ENCODE peak calls at places on chromosome 6, in eight cellular contexts. One of them, this sample, is unnamed.

GRCh38 chr6:113599444-113599843 is 257.7 kb upstream of the MARCKS start:
- DNase-seq in GM23338: no peak
- DNase-seq in SJSA1: no peak
- DNase-seq in thoracic aorta: no peak
- DNase-seq in lung: no peak
- DNase-seq in heart right ventricle: no peak
- DNase-seq in aorta: no peak
- DNase-seq in right lobe of liver: no peak
- DNase-seq in this sample: no peak

GRCh38 chr6:167576050-167576741 is 250.5 kb upstream of the AFDN start:
- DNase-seq in aorta: no peak
- DNase-seq in heart right ventricle: no peak
- DNase-seq in right lobe of liver: no peak
- DNase-seq in lung: no peak
- DNase-seq in GM23338: no peak
- DNase-seq in thoracic aorta: no peak
- DNase-seq in SJSA1: no peak
- DNase-seq in this sample: no peak

GRCh38 chr6:66926060-66926459 is 1219.0 kb upstream of the EYS start:
- DNase-seq in GM23338: peak; percentile 43
- DNase-seq in SJSA1: no peak
- DNase-seq in aorta: no peak
- DNase-seq in heart right ventricle: no peak
- DNase-seq in lung: no peak
- DNase-seq in right lobe of liver: no peak
- DNase-seq in thoracic aorta: no peak
- DNase-seq in this sample: no peak

GRCh38 chr6:2450546-2450945 is 205.1 kb upstream of the GMDS start:
- DNase-seq in GM23338: no peak
- DNase-seq in aorta: no peak
- DNase-seq in lung: no peak
- DNase-seq in heart right ventricle: peak; percentile 39
- DNase-seq in SJSA1: no peak
- DNase-seq in thoracic aorta: peak; percentile 11
- DNase-seq in right lobe of liver: peak; percentile 62
- DNase-seq in this sample: no peak

GRCh38 chr6:113626470-113626869 is 230.7 kb upstream of the MARCKS start:
- DNase-seq in thoracic aorta: no peak
- DNase-seq in lung: no peak
- DNase-seq in SJSA1: no peak
- DNase-seq in GM23338: no peak
- DNase-seq in aorta: no peak
- DNase-seq in heart right ventricle: no peak
- DNase-seq in right lobe of liver: no peak
- DNase-seq in this sample: no peak

GRCh38 chr6:12263403-12263802 is 26.8 kb upstream of the EDN1 start:
- DNase-seq in lung: no peak
- DNase-seq in GM23338: no peak
- DNase-seq in heart right ventricle: no peak
- DNase-seq in SJSA1: no peak
- DNase-seq in aorta: no peak
- DNase-seq in thoracic aorta: no peak
- DNase-seq in right lobe of liver: no peak
- DNase-seq in this sample: no peak

GRCh38 chr6:121223212-121223611 is 111.1 kb downstream of the TBC1D32 start:
- DNase-seq in heart right ventricle: no peak
- DNase-seq in lung: no peak
- DNase-seq in right lobe of liver: no peak
- DNase-seq in GM23338: no peak
- DNase-seq in SJSA1: no peak
- DNase-seq in aorta: no peak
- DNase-seq in thoracic aorta: no peak
- DNase-seq in this sample: no peak

GRCh38 chr6:56938634-56939294 is 16.1 kb upstream of the BEND6 start:
- DNase-seq in aorta: peak; percentile 82
- DNase-seq in right lobe of liver: no peak
- DNase-seq in GM23338: no peak
- DNase-seq in lung: peak; percentile 40
- DNase-seq in SJSA1: peak; percentile 74
- DNase-seq in thoracic aorta: peak; percentile 29
- DNase-seq in heart right ventricle: no peak
- DNase-seq in this sample: no peak

GRCh38 chr6:157503018-157503747 is 122.2 kb downstream of the ZDHHC14 start:
- DNase-seq in lung: no peak
- DNase-seq in aorta: no peak
- DNase-seq in right lobe of liver: no peak
- DNase-seq in thoracic aorta: no peak
- DNase-seq in GM23338: no peak
- DNase-seq in SJSA1: no peak
- DNase-seq in heart right ventricle: no peak
- DNase-seq in this sample: no peak

GRCh38 chr6:144353871-144354314 is 68.8 kb downstream of the UTRN start:
- DNase-seq in thoracic aorta: no peak
- DNase-seq in lung: no peak
- DNase-seq in aorta: no peak
- DNase-seq in GM23338: no peak
- DNase-seq in right lobe of liver: no peak
- DNase-seq in SJSA1: no peak
- DNase-seq in heart right ventricle: no peak
- DNase-seq in this sample: no peak
- H3K4me1 ChIP-seq in thoracic aorta: peaks cover 38% of the 10 kb centered on the region
- H3K4me1 ChIP-seq in lung: peaks cover 16% of the 10 kb centered on the region
- H3K4me1 ChIP-seq in aorta: peaks cover 7% of the 10 kb centered on the region
- H3K4me1 ChIP-seq in GM23338: peaks cover 18% of the 10 kb centered on the region
- H3K4me1 ChIP-seq in right lobe of liver: peaks cover 21% of the 10 kb centered on the region
- H3K4me1 ChIP-seq in SJSA1: peaks cover 16% of the 10 kb centered on the region
- H3K4me1 ChIP-seq in heart right ventricle: peaks cover 86% of the 10 kb centered on the region
- H3K4me1 ChIP-seq in this sample: peaks cover 53% of the 10 kb centered on the region

GRCh38 chr6:32114853-32115252 is 5.7 kb upstream of the TNXB start:
- DNase-seq in right lobe of liver: no peak
- DNase-seq in aorta: no peak
- DNase-seq in GM23338: no peak
- DNase-seq in SJSA1: peak; percentile 73
- DNase-seq in heart right ventricle: no peak
- DNase-seq in thoracic aorta: no peak
- DNase-seq in lung: no peak
- DNase-seq in this sample: no peak

GRCh38 chr6:32111424-32112066 is 2.4 kb upstream of the TNXB start:
- DNase-seq in heart right ventricle: peak; percentile 48
- DNase-seq in GM23338: no peak
- DNase-seq in SJSA1: no peak
- DNase-seq in right lobe of liver: no peak
- DNase-seq in thoracic aorta: no peak
- DNase-seq in aorta: no peak
- DNase-seq in lung: no peak
- DNase-seq in this sample: no peak

GRCh38 chr6:32115623-32116022 is 6.5 kb upstream of the TNXB start:
- DNase-seq in thoracic aorta: no peak
- DNase-seq in lung: no peak
- DNase-seq in heart right ventricle: no peak
- DNase-seq in aorta: no peak
- DNase-seq in SJSA1: no peak
- DNase-seq in right lobe of liver: no peak
- DNase-seq in GM23338: no peak
- DNase-seq in this sample: no peak

GRCh38 chr6:32112436-32112980 is 3.4 kb upstream of the TNXB start:
- DNase-seq in heart right ventricle: peak; percentile 50
- DNase-seq in right lobe of liver: no peak
- DNase-seq in GM23338: no peak
- DNase-seq in aorta: peak; percentile 80
- DNase-seq in thoracic aorta: no peak
- DNase-seq in lung: no peak
- DNase-seq in SJSA1: no peak
- DNase-seq in this sample: no peak

DNA sequence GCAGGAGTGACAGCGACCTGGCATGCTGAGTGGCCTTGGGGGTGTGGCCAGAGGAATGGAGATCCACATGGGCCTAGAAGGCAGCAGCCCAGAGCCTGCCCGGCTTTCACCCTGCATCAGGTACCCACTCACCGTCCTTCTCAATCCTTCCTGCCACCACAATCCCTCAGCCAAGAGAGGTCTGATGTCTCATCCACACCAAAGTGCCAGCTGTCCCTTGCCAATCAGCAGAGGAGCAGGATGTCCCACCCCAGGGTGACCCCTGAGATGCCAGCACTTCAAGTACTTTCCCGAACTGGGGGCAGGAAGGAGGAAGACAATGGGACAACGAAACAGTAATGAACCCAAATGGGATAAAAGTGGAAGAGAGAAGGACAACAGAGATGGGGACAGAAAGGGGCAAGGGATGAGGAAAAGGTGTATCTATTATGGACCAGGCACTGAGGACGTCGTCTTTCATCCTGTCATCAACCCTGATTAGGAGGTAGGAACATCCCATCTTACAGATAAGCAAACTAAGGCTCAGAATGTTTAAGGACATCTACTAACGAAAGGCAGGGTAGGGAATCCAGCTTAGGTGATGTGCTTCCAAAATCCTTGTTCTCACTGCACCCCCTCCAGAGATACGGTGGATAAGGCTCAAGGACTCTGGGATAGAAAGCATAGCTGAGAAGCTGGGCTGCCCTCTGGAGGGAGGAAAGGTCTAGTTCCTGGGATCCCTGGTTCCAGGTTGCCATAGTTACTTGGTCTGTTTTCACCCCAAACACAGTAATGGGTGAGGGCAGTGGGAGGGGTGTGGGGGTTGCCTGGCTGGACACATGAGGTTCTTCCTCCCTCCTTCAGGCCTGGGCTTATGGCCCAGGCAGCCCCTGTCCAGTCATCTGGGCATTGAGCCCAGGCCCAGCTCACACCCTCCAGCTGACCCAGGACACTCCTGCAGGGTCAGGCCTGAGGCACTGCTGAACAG is 4.5 kb upstream of the TNXB start:
- DNase-seq in GM23338: peak; percentile 91
- DNase-seq in heart right ventricle: peak; percentile 85
- DNase-seq in SJSA1: peak; percentile 62
- DNase-seq in aorta: peak; percentile 94
- DNase-seq in right lobe of liver: no peak
- DNase-seq in thoracic aorta: peak; percentile 86
- DNase-seq in lung: peak; percentile 75
- DNase-seq in this sample: no peak
- H3K4me1 ChIP-seq in GM23338: peaks cover 5% of the 10 kb centered on the region
- H3K4me1 ChIP-seq in heart right ventricle: peaks cover 65% of the 10 kb centered on the region
- H3K4me1 ChIP-seq in SJSA1: peaks cover 37% of the 10 kb centered on the region
- H3K4me1 ChIP-seq in aorta: no peaks in the 10 kb centered on the region
- H3K4me1 ChIP-seq in right lobe of liver: no peaks in the 10 kb centered on the region
- H3K4me1 ChIP-seq in thoracic aorta: peaks cover 58% of the 10 kb centered on the region
- H3K4me1 ChIP-seq in lung: peaks cover 6% of the 10 kb centered on the region
- H3K4me1 ChIP-seq in this sample: no peaks in the 10 kb centered on the region

DNA sequence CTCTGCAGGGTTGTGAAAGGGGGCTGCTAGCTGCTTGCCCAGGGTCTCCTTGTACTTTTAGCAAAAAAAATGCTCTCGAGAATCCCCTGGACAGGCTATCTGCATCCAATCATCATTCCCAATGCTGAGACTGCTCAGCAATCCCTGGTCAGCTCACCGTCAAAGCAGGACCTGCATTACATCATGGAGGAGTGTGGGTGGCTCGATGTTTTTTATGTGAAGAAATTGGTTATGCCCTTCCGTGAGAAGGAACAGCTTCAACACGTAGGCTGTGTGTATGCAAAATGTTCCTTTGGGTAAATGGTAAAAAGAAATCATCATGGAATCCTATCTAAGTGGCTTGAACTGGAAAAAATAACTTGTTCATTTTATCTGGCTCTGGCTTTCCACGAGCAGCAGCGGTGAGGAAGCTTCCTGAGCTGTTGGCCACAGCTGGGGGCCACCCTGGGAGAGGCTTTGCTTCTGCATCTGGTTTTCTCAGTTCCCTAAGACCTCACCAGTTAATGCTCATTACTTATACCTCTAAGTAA is 111.4 kb downstream of the FYN start:
- DNase-seq in thoracic aorta: no peak
- DNase-seq in heart right ventricle: no peak
- DNase-seq in aorta: no peak
- DNase-seq in SJSA1: no peak
- DNase-seq in GM23338: no peak
- DNase-seq in right lobe of liver: no peak
- DNase-seq in lung: no peak
- DNase-seq in this sample: no peak
- H3K4me1 ChIP-seq in thoracic aorta: peaks cover 12% of the 10 kb centered on the region
- H3K4me1 ChIP-seq in heart right ventricle: peaks cover 98% of the 10 kb centered on the region
- H3K4me1 ChIP-seq in aorta: no peaks in the 10 kb centered on the region
- H3K4me1 ChIP-seq in SJSA1: peaks cover 59% of the 10 kb centered on the region
- H3K4me1 ChIP-seq in GM23338: peaks cover 35% of the 10 kb centered on the region
- H3K4me1 ChIP-seq in right lobe of liver: no peaks in the 10 kb centered on the region
- H3K4me1 ChIP-seq in lung: peaks cover 13% of the 10 kb centered on the region
- H3K4me1 ChIP-seq in this sample: peaks cover 45% of the 10 kb centered on the region

GRCh38 chr6:78952362-78952761 is 85.0 kb downstream of the IRAK1BP1 start:
- DNase-seq in aorta: no peak
- DNase-seq in right lobe of liver: no peak
- DNase-seq in thoracic aorta: no peak
- DNase-seq in SJSA1: no peak
- DNase-seq in lung: no peak
- DNase-seq in GM23338: no peak
- DNase-seq in heart right ventricle: no peak
- DNase-seq in this sample: no peak
- H3K4me1 ChIP-seq in aorta: no peaks in the 10 kb centered on the region
- H3K4me1 ChIP-seq in right lobe of liver: no peaks in the 10 kb centered on the region
- H3K4me1 ChIP-seq in thoracic aorta: no peaks in the 10 kb centered on the region
- H3K4me1 ChIP-seq in SJSA1: peaks cover 5% of the 10 kb centered on the region
- H3K4me1 ChIP-seq in lung: no peaks in the 10 kb centered on the region
- H3K4me1 ChIP-seq in GM23338: peaks cover 11% of the 10 kb centered on the region
- H3K4me1 ChIP-seq in heart right ventricle: no peaks in the 10 kb centered on the region
- H3K4me1 ChIP-seq in this sample: no peaks in the 10 kb centered on the region

GRCh38 chr6:87837876-87838275 is 135.8 kb upstream of the AKIRIN2 start:
- DNase-seq in right lobe of liver: no peak
- DNase-seq in aorta: no peak
- DNase-seq in lung: no peak
- DNase-seq in heart right ventricle: no peak
- DNase-seq in thoracic aorta: no peak
- DNase-seq in GM23338: no peak
- DNase-seq in SJSA1: no peak
- DNase-seq in this sample: no peak
- H3K4me1 ChIP-seq in right lobe of liver: no peaks in the 10 kb centered on the region
- H3K4me1 ChIP-seq in aorta: no peaks in the 10 kb centered on the region
- H3K4me1 ChIP-seq in lung: no peaks in the 10 kb centered on the region
- H3K4me1 ChIP-seq in heart right ventricle: no peaks in the 10 kb centered on the region
- H3K4me1 ChIP-seq in thoracic aorta: no peaks in the 10 kb centered on the region
- H3K4me1 ChIP-seq in GM23338: no peaks in the 10 kb centered on the region
- H3K4me1 ChIP-seq in SJSA1: no peaks in the 10 kb centered on the region
- H3K4me1 ChIP-seq in this sample: no peaks in the 10 kb centered on the region

GRCh38 chr6:33080127-33081089 is 4.6 kb downstream of the HLA-DPB1 start:
- DNase-seq in thoracic aorta: peak; percentile 35
- DNase-seq in lung: peak; percentile 55
- DNase-seq in heart right ventricle: peak; percentile 74
- DNase-seq in aorta: peak; percentile 86
- DNase-seq in GM23338: peak; percentile 88
- DNase-seq in SJSA1: no peak
- DNase-seq in right lobe of liver: peak; percentile 59
- DNase-seq in this sample: no peak
- H3K4me1 ChIP-seq in thoracic aorta: peaks cover 14% of the 10 kb centered on the region
- H3K4me1 ChIP-seq in lung: no peaks in the 10 kb centered on the region
- H3K4me1 ChIP-seq in heart right ventricle: peaks cover 36% of the 10 kb centered on the region
- H3K4me1 ChIP-seq in aorta: no peaks in the 10 kb centered on the region
- H3K4me1 ChIP-seq in GM23338: peaks cover 4% of the 10 kb centered on the region
- H3K4me1 ChIP-seq in SJSA1: no peaks in the 10 kb centered on the region
- H3K4me1 ChIP-seq in right lobe of liver: peaks cover 7% of the 10 kb centered on the region
- H3K4me1 ChIP-seq in this sample: no peaks in the 10 kb centered on the region

This sample was measured in DND-41.